ENCODE peak calls at places on chromosomes 4 and X, in ten cellular contexts. F is HCT116, Q is left ventricle myocardium inferior, U is aorta, N is DND-41, R is PC-3, A is psoas muscle, B is RWPE2, Z is gastrocnemius medialis, Y is colonic mucosa. K is an unnamed sample. For H3K27me3, the result is how much of the 10 kb centered on the place peaks cover.

GRCh38 chr4:86831262-86832090 is 17.7 kb downstream of the SLC10A6 start:
- DNase-seq in F (peak), Q (no peak), U (no peak), N (no peak), R (peak), A (no peak), B (peak), Z (no peak), Y (no peak), K (peak)

GRCh38 chrX:10922158-10922557 is 189.0 kb upstream of the HCCS start:
- DNase-seq in F (no peak), Q (no peak), U (no peak), N (no peak), R (peak), A (no peak), B (no peak), Z (no peak), Y (no peak), K (peak)

GRCh38 chr4:74933562-74934015 is 673 bp downstream of the PARM1 start:
- DNase-seq in F (no peak), Q (no peak), U (peak), N (no peak), R (no peak), A (peak), B (no peak), Z (no peak), Y (peak), K (peak)

GRCh38 chr4:139665690-139666529 is at the start of gene MGST2:
- DNase-seq in F (no peak), Q (peak), U (peak), N (peak), R (peak), A (peak), B (no peak), Z (peak), Y (peak), K (peak)

GRCh38 chr4:167238226-167238625 is 3.9 kb upstream of the SPOCK3 start:
- DNase-seq in F (no peak), Q (no peak), U (no peak), N (no peak), R (no peak), A (no peak), B (no peak), Z (no peak), Y (no peak), K (no peak)

GRCh38 chr4:167233523-167234387 is 539 bp downstream of the SPOCK3 start:
- DNase-seq in F (no peak), Q (no peak), U (no peak), N (no peak), R (peak), A (no peak), B (no peak), Z (no peak), Y (no peak), K (no peak)

GRCh38 chrX:23765449-23765848 is 17.5 kb upstream of the SAT1 start:
- DNase-seq in F (no peak), Q (no peak), U (no peak), N (no peak), R (peak), A (no peak), B (no peak), Z (no peak), Y (no peak), K (no peak)

GRCh38 chr4:14893713-14894112 is 108.6 kb upstream of the CPEB2 start:
- DNase-seq in F (no peak), Q (no peak), U (no peak), N (no peak), R (no peak), A (no peak), B (no peak), Z (no peak), Y (no peak), K (no peak)

GRCh38 chrX:131734621-131735020 is 190.7 kb downstream of the OR13H1 start:
- DNase-seq in F (no peak), Q (no peak), U (no peak), N (no peak), R (no peak), A (peak), B (no peak), Z (no peak), Y (peak), K (no peak)

GRCh38 chr4:132593717-132594400 is 555.2 kb upstream of the PCDH10 start:
- DNase-seq in F (no peak), Q (no peak), U (no peak), N (no peak), R (peak), A (no peak), B (no peak), Z (no peak), Y (no peak), K (no peak)

GRCh38 chr4:68906238-68907137 is 45.1 kb downstream of the UGT2A3 start:
- DNase-seq in F (no peak), Q (no peak), U (peak), N (no peak), R (no peak), A (no peak), B (no peak), Z (no peak), Y (no peak), K (peak)

GRCh38 chr4:140180577-140180976 is 26.6 kb upstream of the MAML3 start:
- DNase-seq in F (no peak), Q (no peak), U (no peak), N (no peak), R (peak), A (no peak), B (no peak), Z (no peak), Y (no peak), K (no peak)

DNA sequence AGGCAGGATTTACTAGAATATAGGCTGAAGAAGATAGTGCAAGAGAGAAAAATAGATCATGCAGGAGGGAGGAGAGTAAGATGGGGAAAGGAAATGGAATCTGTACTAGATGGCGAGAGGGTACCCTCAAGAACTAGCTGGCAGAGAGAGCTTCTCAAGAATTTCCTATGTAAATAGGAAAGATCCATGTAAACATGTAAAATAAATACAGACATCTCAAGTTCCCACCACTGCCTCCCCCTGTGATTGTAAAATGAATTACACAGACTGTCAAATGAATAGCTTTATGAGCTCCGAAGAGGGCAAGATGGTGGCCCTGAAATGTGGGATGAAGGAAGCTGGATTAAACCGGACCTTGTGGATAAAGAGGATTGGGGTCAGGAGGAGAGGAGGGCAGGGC is 178.0 kb downstream of the PALLD start:
- DNase-seq in F (no peak), Q (no peak), U (no peak), N (no peak), R (peak), A (no peak), B (no peak), Z (no peak), Y (no peak), K (no peak)
- H3K27me3 ChIP-seq in F (under half), Q (under half), U (under half), N (under half), R (under half), A (under half), B (under half), Z (under half), Y (under half), K (under half)

DNA sequence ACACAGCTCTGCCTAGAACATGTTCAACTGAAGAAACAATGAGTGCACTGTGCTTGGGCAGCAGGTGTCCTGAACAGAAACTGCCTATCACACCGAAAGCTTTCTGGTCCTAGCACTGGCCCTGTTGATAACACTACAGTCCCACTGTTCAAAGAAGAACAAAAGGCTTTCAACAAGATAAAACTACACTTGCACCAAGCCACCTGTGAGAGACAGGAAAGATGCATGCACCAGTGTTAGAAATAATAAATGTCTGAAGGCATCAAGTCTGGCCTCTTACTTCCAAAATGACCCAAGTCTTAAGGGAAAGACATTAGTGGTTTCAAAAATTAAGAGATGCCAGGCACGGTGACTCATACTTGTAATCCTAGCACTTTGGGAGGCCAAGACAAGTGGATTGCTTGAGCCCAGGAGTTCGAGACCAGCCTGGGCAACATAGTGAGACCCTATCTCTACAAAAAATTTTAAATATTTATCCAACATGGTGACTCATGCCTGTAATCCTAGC is 68.7 kb downstream of the APBB2 start:
- DNase-seq in F (no peak), Q (no peak), U (no peak), N (no peak), R (no peak), A (no peak), B (no peak), Z (no peak), Y (no peak), K (no peak)
- H3K27ac ChIP-seq in F (peak), Q (peak), U (peak), N (no peak), R (no peak), A (no peak), B (peak), Z (peak), Y (no peak), K (peak)

DNA sequence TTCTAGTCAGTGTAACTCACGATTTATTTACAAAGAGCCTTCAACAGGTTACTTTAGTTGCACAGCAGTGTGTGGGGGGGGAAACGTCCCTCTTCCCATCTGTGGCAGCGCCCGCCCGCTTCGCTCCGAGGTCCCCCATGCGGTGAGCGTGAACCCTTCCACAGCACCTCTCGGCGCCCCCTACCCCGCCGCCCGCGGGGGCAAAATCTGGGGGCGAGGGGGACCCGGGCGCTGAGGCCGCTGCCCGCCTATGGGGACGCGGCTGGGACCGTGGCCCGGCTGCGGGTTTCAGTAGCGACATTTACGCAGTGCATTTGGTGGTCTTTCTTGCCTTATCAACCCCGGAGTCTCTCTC is 6.4 kb downstream of the NKX6-1 start:
- DNase-seq in F (no peak), Q (no peak), U (no peak), N (no peak), R (no peak), A (no peak), B (no peak), Z (no peak), Y (no peak), K (no peak)
- H3K27me3 ChIP-seq in F (under half), Q (half or more), U (under half), N (under half), R (under half), A (under half), B (half or more), Z (half or more), Y (half or more), K (under half)

DNA sequence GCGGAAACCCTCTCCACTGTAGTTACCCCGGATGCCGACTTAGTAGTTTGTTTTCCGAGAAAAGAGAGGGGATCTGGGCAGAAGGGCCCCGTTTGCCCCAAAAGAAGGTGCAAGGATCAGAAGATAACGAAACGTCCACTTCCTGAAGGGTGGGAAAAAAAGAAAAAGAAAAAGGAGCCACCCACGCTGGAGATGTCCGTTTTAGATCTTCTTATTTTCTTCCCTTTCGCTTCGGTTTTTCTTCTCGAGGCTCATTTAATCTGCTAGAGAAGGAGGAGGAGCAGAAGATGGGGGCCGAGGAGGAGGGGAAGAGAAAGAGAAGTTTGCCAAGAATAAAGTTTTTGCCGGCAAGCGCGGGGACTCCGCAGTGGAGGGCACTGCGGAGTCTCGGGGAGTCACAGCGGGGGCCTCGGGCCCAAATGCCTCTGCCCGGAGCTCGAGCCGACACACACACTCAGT is 490 bp downstream of the LEF1 start:
- DNase-seq in F (no peak), Q (no peak), U (no peak), N (peak), R (no peak), A (no peak), B (no peak), Z (no peak), Y (no peak), K (no peak)
- H3K27ac ChIP-seq in F (no peak), Q (no peak), U (no peak), N (peak), R (no peak), A (no peak), B (no peak), Z (no peak), Y (no peak), K (no peak)

GRCh38 chr4:828641-829271 is 2.8 kb upstream of the CPLX1 start:
- DNase-seq in F (no peak), Q (peak), U (peak), N (no peak), R (no peak), A (peak), B (peak), Z (no peak), Y (no peak), K (peak)

GRCh38 chr4:829761-830655 is 4.1 kb upstream of the CPLX1 start:
- DNase-seq in F (no peak), Q (no peak), U (peak), N (no peak), R (no peak), A (peak), B (peak), Z (no peak), Y (no peak), K (no peak)

GRCh38 chr4:830776-831482 is 5.0 kb upstream of the CPLX1 start:
- DNase-seq in F (no peak), Q (no peak), U (peak), N (no peak), R (no peak), A (peak), B (peak), Z (no peak), Y (no peak), K (no peak)

GRCh38 chr4:827209-828081 is 1.5 kb upstream of the CPLX1 start:
- DNase-seq in F (no peak), Q (no peak), U (peak), N (no peak), R (no peak), A (peak), B (peak), Z (no peak), Y (no peak), K (no peak)

GRCh38 chr4:829291-829690 is 3.4 kb upstream of the CPLX1 start:
- DNase-seq in F (no peak), Q (no peak), U (peak), N (no peak), R (no peak), A (peak), B (no peak), Z (no peak), Y (no peak), K (no peak)
- H3K27me3 ChIP-seq in F (under half), Q (half or more), U (under half), N (under half), R (under half), A (under half), B (under half), Z (under half), Y (under half), K (under half)

GRCh38 chr4:128241981-128242380 is 45.6 kb downstream of the PGRMC2 start:
- DNase-seq in F (no peak), Q (no peak), U (no peak), N (no peak), R (no peak), A (no peak), B (no peak), Z (no peak), Y (no peak), K (no peak)
- H3K27ac ChIP-seq in F (no peak), Q (no peak), U (no peak), N (no peak), R (peak), A (no peak), B (peak), Z (no peak), Y (no peak), K (no peak)